ENCODE peak calls at places on chromosomes 13 and 19, in six cellular contexts. X, J, H, T, K and Z are unnamed samples.

GRCh38 chr19:39342647-39343305 is 555 bp downstream of the SAMD4B start:
- DNase-seq in K (no peak), H (peak; percentile 34), X (peak; percentile 37), J (peak; percentile 65), T (no peak), Z (peak; percentile 80)

GRCh38 chr13:30848332-30849027 is 57.6 kb upstream of the MEDAG start:
- DNase-seq in H (no peak), X (no peak), J (no peak), K (no peak), T (no peak), Z (no peak)

GRCh38 chr13:31204592-31204991 is 4.8 kb downstream of the B3GLCT start:
- DNase-seq in K (no peak), H (no peak), J (no peak), X (peak; percentile 83), T (no peak), Z (no peak)

GRCh38 chr19:15177269-15178116 is 23.3 kb downstream of the NOTCH3 start:
- DNase-seq in H (peak; percentile 66), X (peak; percentile 79), J (peak; percentile 87), K (peak; percentile 52), T (peak; percentile 89), Z (no peak)

GRCh38 chr19:48963371-48964204 is 1.5 kb upstream of the FTL start:
- DNase-seq in X (peak; percentile 86), K (peak; percentile 54), T (peak; percentile 78), J (peak; percentile 86), H (no peak), Z (peak; percentile 89)

GRCh38 chr13:44142911-44143665 is 230.5 kb upstream of the SERP2 start:
- DNase-seq in T (no peak), K (no peak), J (no peak), X (peak; percentile 73), H (no peak), Z (no peak)

GRCh38 chr13:111319998-111320911 is at the start of gene TEX29:
- DNase-seq in K (no peak), T (peak; percentile 63), J (no peak), H (no peak), X (no peak), Z (no peak)

GRCh38 chr19:54254195-54254906 is 2.7 kb downstream of the LILRB5 start:
- DNase-seq in X (no peak), K (no peak), J (no peak), H (no peak), T (no peak), Z (peak; percentile 68)

GRCh38 chr13:111844682-111845081 is 222.3 kb upstream of the SOX1 start:
- DNase-seq in H (no peak), X (no peak), T (peak; percentile 43), J (no peak), K (no peak), Z (no peak)

GRCh38 chr19:47239610-47240296 is 8.8 kb upstream of the BBC3 start:
- DNase-seq in J (peak; percentile 71), X (peak; percentile 61), K (no peak), T (no peak), H (peak; percentile 59), Z (no peak)

GRCh38 chr13:113150545-113151365 is 7.7 kb upstream of the PROZ start:
- DNase-seq in J (no peak), T (peak; percentile 57), K (no peak), X (no peak), H (no peak), Z (peak; percentile 59)

GRCh38 chr19:33332248-33332647 is 29.9 kb upstream of the CEBPA start:
- DNase-seq in T (no peak), H (no peak), J (no peak), X (no peak), K (no peak), Z (no peak)

GRCh38 chr13:72638059-72638815 is 89.2 kb downstream of the MZT1 start:
- DNase-seq in H (no peak), X (peak; percentile 15), K (no peak), T (no peak), J (no peak), Z (no peak)

GRCh38 chr19:3774621-3775373 is 2.8 kb upstream of the RAX2 start:
- DNase-seq in K (no peak), T (no peak), X (no peak), J (no peak), H (no peak), Z (peak; percentile 63)

GRCh38 chr13:28467886-28468519 is 26.9 kb downstream of the FLT1 start:
- DNase-seq in T (no peak), X (no peak), K (no peak), H (no peak), J (no peak), Z (no peak)

GRCh38 chr13:99636306-99636705 is 135.0 kb downstream of the TM9SF2 start:
- DNase-seq in T (no peak), X (no peak), H (no peak), K (no peak), J (no peak), Z (no peak)

GRCh38 chr13:46575843-46576242 is 22.9 kb downstream of the LRCH1 start:
- DNase-seq in H (no peak), K (no peak), T (no peak), J (no peak), X (peak; percentile 84), Z (no peak)

GRCh38 chr13:40640845-40641458 is 25.5 kb downstream of the FOXO1 start:
- DNase-seq in X (no peak), H (no peak), J (no peak), K (no peak), T (no peak), Z (no peak)

GRCh38 chr13:41457589-41458186 is 338 bp downstream of the RGCC start:
- DNase-seq in H (peak; percentile 35), J (no peak), X (peak; percentile 11), T (no peak), K (no peak), Z (no peak)

GRCh38 chr13:106796280-106797047 is 228.5 kb upstream of the ARGLU1 start:
- DNase-seq in H (no peak), T (no peak), J (no peak), X (no peak), K (no peak), Z (no peak)

GRCh38 chr13:26036383-26036782 is 15.4 kb downstream of the SHISA2 start:
- DNase-seq in X (no peak), K (no peak), H (no peak), J (no peak), T (no peak), Z (no peak)

GRCh38 chr19:36652958-36653357 is 13.7 kb downstream of the ZNF461 start:
- DNase-seq in T (no peak), K (no peak), X (no peak), H (no peak), J (no peak), Z (no peak)

GRCh38 chr13:112057736-112058518 is 9.0 kb upstream of the SOX1 start:
- DNase-seq in T (no peak), H (no peak), J (no peak), X (no peak), K (no peak), Z (peak; percentile 28)

GRCh38 chr19:49642488-49643035 is 553 bp downstream of the SCAF1 start:
- DNase-seq in K (no peak), X (peak; percentile 32), H (no peak), J (no peak), T (no peak), Z (no peak)